ENCODE peak calls at places on chromosome 6, in ten cellular contexts. U is GM13977, H is AG09309, K is WTC11, X is uterus, D is RWPE1, O is sigmoid colon, S is mesothelial cell of epicardium, G is fibroblast of the aortic adventitia, W is heart right ventricle. L is an unnamed sample.

GRCh38 chr6:118319890-118320289 is 228.2 kb upstream of the PLN start:
- DNase-seq in U (no peak), H (no peak), K (peak), X (no peak), D (no peak), O (no peak), S (no peak), G (no peak), W (no peak), L (no peak)

GRCh38 chr6:43396408-43397149 is 27.1 kb upstream of the ZNF318 start:
- DNase-seq in U (no peak), H (no peak), K (no peak), X (no peak), D (peak), O (no peak), S (no peak), G (no peak), W (no peak), L (no peak)

GRCh38 chr6:158021814-158022748 is 40.4 kb downstream of the SYNJ2 start:
- DNase-seq in U (no peak), H (no peak), K (no peak), X (no peak), D (no peak), O (no peak), S (no peak), G (no peak), W (no peak), L (no peak)

GRCh38 chr6:157761926-157762325 is 61.1 kb upstream of the SNX9 start:
- DNase-seq in U (no peak), H (no peak), K (no peak), X (no peak), D (no peak), O (no peak), S (no peak), G (no peak), W (no peak), L (no peak)

GRCh38 chr6:168343239-168344167 is 23.9 kb upstream of the DACT2 start:
- DNase-seq in U (no peak), H (no peak), K (no peak), X (no peak), D (no peak), O (no peak), S (no peak), G (no peak), W (no peak), L (no peak)

GRCh38 chr6:14026831-14027539 is 90.6 kb upstream of the CD83 start:
- DNase-seq in U (no peak), H (no peak), K (no peak), X (no peak), D (no peak), O (no peak), S (no peak), G (peak), W (no peak), L (no peak)

GRCh38 chr6:133590814-133591213 is 298.1 kb upstream of the TCF21 start:
- DNase-seq in U (no peak), H (no peak), K (no peak), X (no peak), D (peak), O (no peak), S (no peak), G (peak), W (no peak), L (peak)

GRCh38 chr6:24458937-24459336 is 30.4 kb downstream of the GPLD1 start:
- DNase-seq in U (no peak), H (no peak), K (no peak), X (no peak), D (no peak), O (no peak), S (no peak), G (no peak), W (no peak), L (no peak)

GRCh38 chr6:100050550-100050949 is 56.5 kb upstream of the MCHR2 start:
- DNase-seq in U (no peak), H (no peak), K (no peak), X (no peak), D (no peak), O (no peak), S (no peak), G (no peak), W (no peak), L (no peak)

GRCh38 chr6:79821859-79822258 is 125.5 kb downstream of the ELOVL4 start:
- DNase-seq in U (no peak), H (no peak), K (no peak), X (no peak), D (peak), O (no peak), S (no peak), G (no peak), W (no peak), L (peak)

GRCh38 chr6:112773217-112773616 is 426.1 kb downstream of the RFPL4B start:
- DNase-seq in U (no peak), H (no peak), K (no peak), X (no peak), D (no peak), O (no peak), S (no peak), G (peak), W (no peak), L (no peak)

GRCh38 chr6:148329568-148330299 is 12.9 kb upstream of the SASH1 start:
- DNase-seq in U (no peak), H (peak), K (no peak), X (no peak), D (peak), O (no peak), S (no peak), G (peak), W (no peak), L (peak)

GRCh38 chr6:147676896-147677295 is 168.4 kb downstream of the SAMD5 start:
- DNase-seq in U (no peak), H (no peak), K (no peak), X (no peak), D (no peak), O (no peak), S (no peak), G (no peak), W (no peak), L (no peak)

GRCh38 chr6:145267076-145267867 is 468.0 kb downstream of the EPM2A start:
- DNase-seq in U (no peak), H (no peak), K (no peak), X (no peak), D (no peak), O (no peak), S (no peak), G (no peak), W (no peak), L (no peak)

GRCh38 chr6:22512716-22513452 is 56.5 kb upstream of the HDGFL1 start:
- DNase-seq in U (no peak), H (no peak), K (no peak), X (no peak), D (no peak), O (no peak), S (no peak), G (peak), W (no peak), L (peak)

GRCh38 chr6:93079061-93079460 is 340.3 kb downstream of the EPHA7 start:
- DNase-seq in U (no peak), H (no peak), K (no peak), X (no peak), D (no peak), O (no peak), S (no peak), G (no peak), W (no peak), L (no peak)

GRCh38 chr6:43644940-43645612 is at the start of gene RSPH9:
- DNase-seq in U (peak), H (no peak), K (peak), X (peak), D (no peak), O (peak), S (peak), G (peak), W (peak), L (peak)

GRCh38 chr6:146200136-146200708 is 171.4 kb downstream of the GRM1 start:
- DNase-seq in U (no peak), H (no peak), K (no peak), X (no peak), D (no peak), O (no peak), S (no peak), G (peak), W (no peak), L (peak)

GRCh38 chr6:39059496-39060310 is 11.1 kb downstream of the GLP1R start:
- DNase-seq in U (no peak), H (no peak), K (no peak), X (no peak), D (no peak), O (no peak), S (no peak), G (peak), W (no peak), L (no peak)

GRCh38 chr6:111716325-111716724 is 110.6 kb upstream of the TRAF3IP2 start:
- DNase-seq in U (no peak), H (no peak), K (no peak), X (no peak), D (no peak), O (no peak), S (no peak), G (no peak), W (no peak), L (no peak)

GRCh38 chr6:25652007-25652515 is at the start of gene SCGN:
- DNase-seq in U (peak), H (no peak), K (peak), X (peak), D (peak), O (no peak), S (peak), G (peak), W (peak), L (peak)

GRCh38 chr6:146041282-146041681 is 12.4 kb downstream of the GRM1 start:
- DNase-seq in U (no peak), H (no peak), K (peak), X (no peak), D (no peak), O (no peak), S (no peak), G (peak), W (no peak), L (peak)

GRCh38 chr6:108546079-108547049 is 14.4 kb upstream of the FOXO3 start:
- DNase-seq in U (no peak), H (no peak), K (no peak), X (no peak), D (no peak), O (no peak), S (no peak), G (no peak), W (no peak), L (no peak)

GRCh38 chr6:106256201-106256968 is 69.2 kb downstream of the ATG5 start:
- DNase-seq in U (no peak), H (no peak), K (no peak), X (no peak), D (no peak), O (no peak), S (no peak), G (peak), W (no peak), L (peak)

GRCh38 chr6:36682328-36683144 is 4.0 kb downstream of the CDKN1A start:
- DNase-seq in U (peak), H (no peak), K (no peak), X (no peak), D (peak), O (peak), S (no peak), G (no peak), W (peak), L (peak)

GRCh38 chr6:14066782-14067406 is 50.7 kb upstream of the CD83 start:
- DNase-seq in U (peak), H (no peak), K (no peak), X (no peak), D (peak), O (no peak), S (no peak), G (peak), W (no peak), L (peak)

GRCh38 chr6:4717856-4718255 is 58.3 kb upstream of the CDYL start:
- DNase-seq in U (no peak), H (no peak), K (no peak), X (no peak), D (no peak), O (no peak), S (no peak), G (no peak), W (no peak), L (no peak)

GRCh38 chr6:11205721-11206120 is 26.7 kb downstream of the NEDD9 start:
- DNase-seq in U (no peak), H (no peak), K (no peak), X (no peak), D (no peak), O (no peak), S (no peak), G (no peak), W (no peak), L (no peak)

DNA sequence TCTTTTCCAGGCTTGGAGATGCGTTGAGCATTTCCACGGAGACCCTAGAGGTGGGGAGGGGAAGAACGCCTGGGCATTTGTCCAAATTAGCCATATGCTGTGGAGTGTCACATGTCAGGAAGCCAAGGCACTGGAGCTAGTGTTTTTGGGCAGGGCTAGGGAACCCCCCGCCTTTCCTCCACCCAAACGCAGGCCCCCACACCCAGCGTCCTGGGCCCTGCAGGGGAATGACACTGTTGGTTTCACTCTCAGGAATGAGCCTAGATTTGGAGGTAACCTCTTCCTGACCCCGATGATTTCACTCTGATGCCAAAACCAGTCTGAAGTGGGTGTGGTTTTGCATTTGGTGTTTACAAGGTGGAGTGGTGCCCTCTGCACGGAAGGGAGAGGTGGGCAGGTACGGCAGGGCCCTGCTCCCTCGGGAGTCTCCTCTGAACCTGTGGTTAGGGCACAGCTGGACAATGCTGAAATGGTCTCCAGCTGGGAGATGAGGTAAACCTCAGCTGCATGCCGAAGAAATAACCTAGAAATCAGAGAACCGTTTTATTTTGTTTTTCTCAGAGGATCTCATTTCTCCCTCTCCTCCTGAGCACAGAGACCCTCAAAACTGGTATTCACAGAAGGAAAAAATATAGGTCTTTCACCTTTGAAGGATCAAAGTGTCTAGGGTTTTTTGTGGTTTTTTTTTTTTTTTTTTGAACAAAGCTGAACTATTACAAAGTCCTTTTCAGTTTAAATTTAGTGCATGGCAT is 29.6 kb downstream of the MTHFD1L start:
- DNase-seq in U (peak), H (no peak), K (no peak), X (no peak), D (peak), O (peak), S (no peak), G (peak), W (no peak), L (peak)
- TF ChIP-seq CTCF in U (no peak), H (no peak), K (no peak), X (no peak), D (no peak), O (no peak), S (no peak), G (peak), W (no peak), L (peak)

DNA sequence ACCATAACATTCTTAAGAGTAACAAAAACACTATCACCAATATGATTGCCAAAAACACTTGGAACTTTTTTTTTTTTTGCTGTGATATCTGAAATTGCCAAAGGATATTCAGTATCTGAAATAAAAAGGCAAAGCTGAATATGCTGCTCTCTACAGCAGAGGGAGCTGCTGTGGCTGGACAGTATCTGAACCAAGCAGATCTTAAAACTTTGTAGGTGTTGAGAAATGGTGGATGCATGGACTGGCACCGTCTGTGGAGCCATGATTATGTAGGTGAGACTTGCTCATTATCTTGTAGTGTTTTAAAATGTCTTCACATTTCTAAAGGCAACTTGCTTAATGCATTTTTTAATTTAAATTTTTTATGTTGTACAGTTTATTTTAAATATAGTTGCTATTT is 9.2 kb downstream of the PDCD2 start:
- DNase-seq in U (no peak), H (no peak), K (no peak), X (no peak), D (peak), O (no peak), S (no peak), G (peak), W (no peak), L (peak)
- TF ChIP-seq CTCF in U (peak), H (peak), K (peak), X (no peak), D (no peak), O (no peak), S (no peak), G (peak), W (no peak), L (peak)

GRCh38 chr6:152225231-152225934 is 411.8 kb downstream of the SYNE1 start:
- DNase-seq in U (no peak), H (no peak), K (no peak), X (no peak), D (no peak), O (no peak), S (no peak), G (peak), W (no peak), L (peak)
- TF ChIP-seq CTCF in U (no peak), H (no peak), K (no peak), X (no peak), D (no peak), O (no peak), S (no peak), G (no peak), W (no peak), L (no peak)

DNA sequence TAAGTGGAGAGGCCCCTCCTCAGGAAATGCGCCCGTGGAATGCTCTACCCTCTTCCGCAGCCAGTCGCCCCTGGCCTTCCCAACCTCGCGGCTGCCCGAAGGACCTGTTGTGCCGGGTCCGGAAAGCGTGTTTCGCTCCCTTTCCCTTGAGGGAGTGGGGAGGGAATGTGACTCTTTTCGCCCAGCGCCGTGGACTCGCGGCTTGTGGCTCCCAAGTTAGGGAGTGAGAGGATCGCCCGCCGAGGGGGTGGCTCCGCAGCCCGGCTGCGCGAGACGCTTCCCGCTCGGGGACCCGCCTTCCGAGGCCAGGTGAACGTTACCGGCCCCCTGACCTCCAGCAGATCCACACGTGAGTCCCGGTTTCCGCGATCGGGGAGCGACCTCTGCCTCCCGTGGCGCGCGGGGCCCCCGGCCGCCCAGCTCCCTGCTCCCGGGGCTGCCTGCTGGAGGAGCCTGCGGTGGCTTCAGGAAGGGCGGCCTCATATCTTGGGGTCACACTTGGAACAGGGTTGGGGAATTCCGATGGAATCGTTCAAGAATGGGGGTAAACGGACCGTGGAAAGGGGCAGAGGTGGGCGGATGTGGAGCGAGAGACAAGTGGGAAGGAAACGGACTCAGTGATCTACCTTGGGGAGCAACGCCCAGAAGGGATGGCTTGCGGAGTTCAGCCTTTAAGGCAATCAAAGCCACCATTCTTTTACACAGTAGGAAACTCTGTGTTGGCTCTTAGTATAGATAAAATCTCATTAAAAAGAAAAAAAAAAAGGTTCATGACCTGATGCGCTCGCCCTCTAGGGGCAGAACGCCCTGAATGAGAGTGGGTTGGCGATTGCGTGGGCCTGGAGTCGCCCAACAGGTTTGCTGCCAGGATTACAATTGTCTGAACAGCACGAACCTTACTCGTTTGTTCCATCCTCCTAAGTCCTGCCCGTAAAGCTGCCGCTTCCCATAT is 887 bp downstream of the TPD52L1 start:
- DNase-seq in U (peak), H (no peak), K (peak), X (peak), D (peak), O (peak), S (peak), G (peak), W (peak), L (peak)
- TF ChIP-seq CTCF in U (peak), H (no peak), K (no peak), X (no peak), D (peak), O (no peak), S (peak), G (no peak), W (peak), L (peak)

GRCh38 chr6:30116724-30117123 is 3.8 kb upstream of the TRIM31 start:
- DNase-seq in U (no peak), H (no peak), K (no peak), X (no peak), D (no peak), O (no peak), S (no peak), G (no peak), W (no peak), L (no peak)
- TF ChIP-seq CTCF in U (no peak), H (no peak), K (no peak), X (no peak), D (no peak), O (no peak), S (peak), G (peak), W (peak), L (peak)

L was measured in choroid plexus epithelial cell.